ENCODE peak calls at places on chromosome 19, in six cellular contexts. T is psoas muscle, B is left ventricle myocardium inferior, R is left lung, U is fibroblast of lung, Y is mesendoderm. M is an unnamed sample. For H3K4me1, the result is how much of the 10 kb centered on the place peaks cover.

GRCh38 chr19:5585461-5586299 is 17.9 kb upstream of the TINCR start:
- DNase-seq in Y (peak), U (peak), R (no peak), B (no peak), T (peak), M (no peak)

GRCh38 chr19:14182481-14182880 is 23.5 kb downstream of the ADGRL1 start:
- DNase-seq in B (no peak), Y (no peak), U (no peak), R (no peak), T (no peak), M (no peak)

GRCh38 chr19:45103200-45103624 is 10.2 kb downstream of the PPP1R37 start:
- DNase-seq in T (no peak), Y (no peak), U (no peak), B (peak), R (no peak), M (peak)

GRCh38 chr19:34957830-34958751 is 5.9 kb downstream of the ZNF792 start:
- DNase-seq in B (no peak), R (no peak), U (no peak), Y (peak), T (no peak), M (no peak)

GRCh38 chr19:50803633-50804419 is 13.6 kb downstream of the ACP4 start:
- DNase-seq in Y (no peak), R (no peak), T (no peak), B (no peak), U (no peak), M (no peak)

GRCh38 chr19:46741447-46741846 is 4.4 kb upstream of the FKRP start:
- DNase-seq in U (no peak), R (no peak), Y (no peak), B (no peak), T (no peak), M (no peak)

GRCh38 chr19:35832054-35832453 is 19.4 kb upstream of the PRODH2 start:
- DNase-seq in Y (no peak), U (no peak), R (no peak), B (no peak), T (no peak), M (no peak)

GRCh38 chr19:32676186-32676894 is 692 bp downstream of the RGS9BP start:
- DNase-seq in U (no peak), R (no peak), Y (peak), B (no peak), T (peak), M (no peak)

GRCh38 chr19:410243-410781 is 1.4 kb upstream of the C2CD4C start:
- DNase-seq in U (no peak), R (no peak), Y (no peak), B (no peak), T (no peak), M (no peak)

GRCh38 chr19:33515921-33516320 is 5.7 kb downstream of the PEPD start:
- DNase-seq in T (no peak), R (no peak), U (no peak), Y (no peak), B (no peak), M (no peak)

GRCh38 chr19:33740811-33741396 is 55.8 kb upstream of the KCTD15 start:
- DNase-seq in R (no peak), U (peak), Y (peak), T (no peak), B (no peak), M (no peak)

GRCh38 chr19:29717051-29717450 is 2.0 kb upstream of the C19orf12 start:
- DNase-seq in U (no peak), B (no peak), T (no peak), R (no peak), Y (no peak), M (no peak)

GRCh38 chr19:29714371-29714952 is 599 bp downstream of the C19orf12 start:
- DNase-seq in U (no peak), B (no peak), Y (no peak), T (no peak), R (no peak), M (no peak)

GRCh38 chr19:29712744-29713516 is 2.1 kb downstream of the C19orf12 start:
- DNase-seq in T (no peak), Y (peak), B (no peak), U (no peak), R (peak), M (no peak)

GRCh38 chr19:29715695-29716581 is 877 bp upstream of the C19orf12 start:
- DNase-seq in U (no peak), R (no peak), B (no peak), Y (peak), T (no peak), M (no peak)

GRCh38 chr19:29714953-29715694 is at the start of gene C19orf12:
- DNase-seq in Y (peak), R (peak), U (peak), B (peak), T (peak), M (peak)
- H3K4me1 ChIP-seq in Y (under half), R (under half), U (under half), B (half or more), T (under half), M (under half)

DNA sequence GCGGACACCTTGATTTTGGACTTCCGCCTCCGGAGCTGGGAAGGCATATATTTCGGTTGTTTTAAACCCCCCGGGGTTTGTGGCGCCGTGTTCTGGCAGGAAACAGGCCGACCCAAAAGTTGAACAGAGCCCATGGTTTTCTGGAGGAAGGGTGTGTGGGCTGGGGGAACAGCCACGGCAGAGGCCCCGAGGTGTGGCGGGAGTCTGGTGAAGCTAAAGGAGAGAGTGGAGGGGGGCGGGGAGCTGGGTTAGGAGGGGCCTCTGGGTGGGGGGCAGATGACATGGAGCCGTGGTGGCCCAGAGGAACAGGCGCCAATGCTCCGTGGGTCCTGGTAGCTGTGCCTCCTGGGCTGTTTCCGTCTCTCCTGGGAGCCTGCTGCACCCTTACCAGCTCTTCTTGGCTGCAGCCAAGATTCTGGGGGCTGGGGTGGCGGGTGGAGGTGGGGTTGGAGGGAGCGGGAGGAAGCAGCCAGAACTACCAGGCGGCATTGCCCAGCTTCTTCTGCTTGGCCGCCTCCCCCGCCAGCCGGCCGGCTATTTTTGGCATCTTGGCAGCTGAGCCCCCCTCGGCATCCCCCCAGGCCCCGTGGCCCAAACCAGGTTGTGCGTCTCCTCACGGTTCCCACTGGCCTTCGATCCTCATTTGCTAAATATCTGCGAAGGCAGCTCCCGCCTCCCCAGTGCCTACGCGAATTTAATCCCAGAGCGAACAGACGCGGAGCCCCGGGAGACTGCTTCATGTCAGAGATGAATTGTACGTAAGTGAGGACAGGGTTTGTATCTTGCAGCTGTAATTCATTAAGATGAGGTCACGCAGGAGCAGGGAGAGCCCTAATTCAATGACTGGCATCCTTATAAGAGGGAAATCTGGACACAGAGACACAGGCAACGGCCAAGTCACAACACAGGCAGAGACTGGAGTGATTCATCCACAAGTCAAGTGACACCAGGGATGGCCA is 12.7 kb upstream of the PEAK3 start:
- DNase-seq in B (no peak), Y (no peak), R (no peak), T (no peak), U (peak), M (no peak)
- H3K4me3 ChIP-seq in B (peak), Y (no peak), R (no peak), T (peak), U (no peak), M (no peak)

DNA sequence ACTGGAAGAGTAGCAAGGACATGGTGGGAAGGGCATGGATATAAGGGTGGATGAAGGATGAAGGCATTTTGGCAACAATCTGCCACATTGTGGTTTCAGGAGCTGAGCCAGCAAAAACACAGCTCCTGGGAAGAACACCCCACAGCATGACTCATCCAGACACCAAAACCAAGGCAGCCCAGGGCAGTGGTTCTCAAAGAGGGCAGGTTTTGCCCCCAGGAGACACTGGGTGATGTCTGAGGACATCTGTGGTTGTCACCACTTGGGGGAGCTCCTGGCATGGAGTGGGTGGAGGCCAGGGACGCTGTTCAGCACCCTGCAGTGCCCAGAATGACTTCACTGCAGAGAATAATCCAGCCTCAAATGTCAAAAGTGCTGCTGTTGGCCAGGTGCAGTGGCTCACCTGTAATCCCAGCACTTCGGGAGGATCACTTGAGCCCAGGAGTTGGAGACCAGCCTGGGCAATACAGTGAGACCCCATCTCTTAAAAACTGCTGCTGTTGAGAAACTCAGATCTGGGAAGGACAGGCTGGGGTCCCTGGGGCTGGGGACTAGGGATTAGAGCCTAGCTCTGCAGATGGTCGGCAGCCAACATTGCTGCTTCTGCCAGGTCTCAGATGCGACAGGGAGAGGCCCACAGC is 16.1 kb downstream of the ZFR2 start:
- DNase-seq in T (no peak), U (peak), Y (peak), B (no peak), R (no peak), M (no peak)
- H3K4me1 ChIP-seq in T (under half), U (under half), Y (under half), B (under half), R (under half), M (under half)

DNA sequence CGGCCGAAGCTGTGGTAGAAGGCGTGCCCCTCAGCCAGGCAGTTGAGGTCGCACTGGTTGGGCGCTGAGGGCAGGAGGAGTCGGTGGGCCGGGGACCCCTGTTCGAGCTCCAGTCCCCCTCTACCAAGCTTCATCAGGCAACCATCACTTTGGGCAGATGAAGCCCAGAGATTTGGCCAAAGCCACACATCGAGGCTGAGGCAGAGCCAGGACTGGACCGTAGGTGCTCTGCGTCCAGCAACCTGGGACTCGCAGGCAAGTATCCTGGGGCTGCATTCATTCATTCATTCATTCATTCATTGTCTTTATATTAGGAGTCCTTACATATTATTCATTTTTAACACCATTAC is 4.3 kb downstream of the ADAMTSL5 start:
- DNase-seq in T (no peak), R (no peak), Y (no peak), B (no peak), U (no peak), M (no peak)
- H3K4me3 ChIP-seq in T (peak), R (peak), Y (no peak), B (peak), U (no peak), M (peak)

DNA sequence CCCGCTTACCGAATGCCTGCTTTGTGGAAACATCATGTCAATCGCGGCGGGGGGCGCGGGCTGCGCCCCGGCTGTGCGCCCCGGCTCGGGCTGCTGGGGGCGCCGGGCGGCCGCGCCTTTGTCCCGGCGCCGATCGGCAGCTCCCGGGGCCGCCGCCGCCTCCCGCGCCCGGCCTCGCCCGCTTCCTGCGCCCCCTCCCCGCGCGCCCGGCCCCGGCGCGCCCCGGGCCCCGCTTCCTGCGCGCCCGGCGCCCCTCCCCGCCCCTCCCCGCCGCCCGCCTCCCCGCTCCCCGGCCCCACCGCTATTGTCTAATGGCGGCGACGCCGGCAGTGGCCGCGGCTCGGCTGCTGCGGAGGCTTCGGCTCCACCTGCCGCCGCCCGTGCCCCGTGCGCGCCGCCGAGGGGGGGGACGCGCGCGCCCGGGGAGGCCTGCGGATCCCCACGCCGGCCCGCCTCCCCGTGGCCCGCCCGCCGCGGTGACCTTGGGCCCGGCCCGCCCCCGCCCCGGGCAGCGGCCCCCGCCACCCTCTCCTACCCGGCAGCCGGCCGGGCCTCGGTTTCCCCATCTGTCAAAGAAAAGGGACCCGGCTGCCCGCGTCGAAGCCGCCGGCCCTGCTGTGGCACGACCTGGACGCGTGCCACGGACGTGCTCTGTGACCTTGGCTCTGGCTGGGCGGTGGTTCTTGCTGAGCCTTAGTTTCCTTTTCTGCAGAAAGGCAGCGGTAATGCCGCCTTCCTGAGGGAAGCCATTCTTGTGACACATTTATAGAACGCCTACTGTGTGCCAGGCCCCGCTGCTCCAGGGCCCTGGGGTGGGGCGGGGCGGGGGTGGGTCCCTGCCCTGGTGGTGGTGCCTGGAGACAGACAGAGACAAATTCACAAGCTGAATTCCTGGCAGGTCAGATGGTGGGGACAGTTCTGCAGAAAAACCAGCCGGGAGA is at the start of gene TLE5:
- DNase-seq in U (no peak), T (peak), B (peak), R (peak), Y (peak), M (peak)
- H3K4me1 ChIP-seq in U (under half), T (under half), B (half or more), R (half or more), Y (under half), M (half or more)

DNA sequence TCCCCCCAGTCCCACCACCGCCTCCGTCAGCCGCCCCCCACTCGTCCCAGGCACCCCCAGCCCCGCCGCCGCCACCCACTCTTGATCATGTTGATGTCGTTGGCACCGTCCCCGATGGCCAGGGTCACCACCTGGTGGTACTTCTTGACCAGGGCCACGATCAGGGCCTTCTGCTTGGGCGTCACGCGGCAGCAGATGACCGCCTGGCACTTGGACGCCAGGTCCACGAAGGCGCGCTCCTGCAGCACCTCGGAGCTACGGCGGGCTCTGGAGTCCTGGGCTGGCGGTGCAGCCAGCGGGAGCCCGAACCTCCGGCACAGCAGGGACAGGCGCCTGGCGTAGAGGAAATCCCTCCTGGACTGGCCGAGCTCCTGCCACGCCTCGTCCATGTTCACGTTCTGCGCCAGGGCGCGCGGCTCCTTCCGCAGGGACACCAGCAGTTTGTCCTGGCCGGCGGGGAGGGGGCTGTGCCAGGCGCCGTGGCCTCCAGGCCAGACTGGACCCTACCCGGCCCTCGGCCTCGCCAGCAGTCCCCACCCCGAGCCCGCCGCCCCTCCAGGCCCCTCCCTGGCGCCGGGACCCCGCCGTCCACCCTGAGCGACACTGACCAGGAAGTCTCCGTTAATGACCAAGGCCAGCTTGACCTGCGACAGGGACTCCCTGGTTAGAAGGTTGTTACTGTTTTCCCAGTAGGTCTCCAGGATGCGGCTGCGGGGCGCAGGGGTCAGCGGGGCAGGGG is 22.6 kb downstream of the ATP8B3 start:
- DNase-seq in B (no peak), R (no peak), Y (no peak), U (no peak), T (no peak), M (no peak)
- H3K4me3 ChIP-seq in B (peak), R (no peak), Y (no peak), U (no peak), T (peak), M (peak)

GRCh38 chr19:18990128-18990708 is 43.1 kb downstream of the SUGP2 start:
- DNase-seq in R (no peak), B (no peak), U (no peak), Y (no peak), T (no peak), M (no peak)

GRCh38 chr19:18991468-18991867 is 41.8 kb downstream of the SUGP2 start:
- DNase-seq in T (no peak), Y (no peak), B (no peak), R (no peak), U (no peak), M (no peak)

GRCh38 chr19:18995804-18996241 is 37.5 kb downstream of the SUGP2 start:
- DNase-seq in B (peak), Y (peak), U (peak), R (peak), T (no peak), M (peak)

GRCh38 chr19:18991050-18991449 is 42.3 kb downstream of the SUGP2 start:
- DNase-seq in R (no peak), B (peak), U (no peak), T (no peak), Y (no peak), M (no peak)

DNA sequence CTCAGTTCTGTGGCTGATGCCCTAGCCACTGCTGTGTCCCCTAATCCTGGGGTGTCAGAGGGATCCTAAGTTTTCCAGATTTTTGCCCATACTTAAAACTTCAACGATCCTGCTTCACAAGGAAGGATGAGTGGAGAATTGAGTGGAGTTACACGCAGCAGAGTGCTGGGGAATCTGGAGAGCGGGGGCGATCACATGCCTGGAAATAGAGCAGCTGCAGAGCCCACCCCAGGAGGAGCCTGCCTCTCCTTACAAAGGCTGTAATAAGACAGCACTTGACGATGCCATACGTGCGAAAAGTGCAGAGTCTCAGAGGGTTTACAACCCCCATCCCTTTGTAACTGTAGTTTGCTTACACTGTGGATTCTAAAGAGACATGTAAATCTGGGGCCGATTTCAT is 40.6 kb downstream of the SUGP2 start:
- DNase-seq in Y (no peak), B (no peak), U (no peak), T (no peak), R (no peak), M (no peak)
- H3K4me1 ChIP-seq in Y (under half), B (under half), U (under half), T (under half), R (under half), M (under half)

GRCh38 chr19:55636723-55637122 is 4.1 kb upstream of the ZNF580 start:
- DNase-seq in T (no peak), B (no peak), U (no peak), R (no peak), Y (no peak), M (no peak)
- H3K4me3 ChIP-seq in T (no peak), B (peak), U (no peak), R (no peak), Y (no peak), M (no peak)

M was measured in lower lobe of right lung.